ENCODE peak calls at places on chromosomes 11 and 22, in ten cellular contexts. W is AG04450, A is AG09309, I is PC-3, M is uterus, S is fibroblast of mammary gland, J is adrenal gland, L is Peyer's patch, R is psoas muscle, V is RWPE2. Q is an unnamed sample.
A peak's percentile ranks its signal among the peaks of the same experiment; 100 is the strongest.

GRCh38 chr22:46318576-46318975 is 16.9 kb upstream of the TRMU start:
- DNase-seq in W (no peak), A (no peak), I (no peak), M (no peak), S (no peak), J (no peak), L (peak; percentile 33), R (no peak), V (no peak), Q (no peak)

GRCh38 chr11:75499423-75500305 is 26.1 kb downstream of the GDPD5 start:
- DNase-seq in W (peak; percentile 86), A (peak; percentile 95), I (peak; percentile 94), M (peak; percentile 81), S (peak; percentile 98), J (peak; percentile 44), L (no peak), R (peak; percentile 72), V (no peak), Q (peak; percentile 55)

GRCh38 chr11:93560534-93560933 is 17.3 kb upstream of the SMCO4 start:
- DNase-seq in W (no peak), A (no peak), I (no peak), M (no peak), S (no peak), J (no peak), L (no peak), R (no peak), V (no peak), Q (no peak)

GRCh38 chr11:114288139-114288538 is 8.1 kb upstream of the NNMT start:
- DNase-seq in W (no peak), A (no peak), I (peak; percentile 85), M (no peak), S (no peak), J (no peak), L (no peak), R (no peak), V (no peak), Q (peak; percentile 61)

GRCh38 chr11:132982769-132983168 is 549.5 kb downstream of the OPCML start:
- DNase-seq in W (no peak), A (no peak), I (no peak), M (no peak), S (no peak), J (no peak), L (no peak), R (no peak), V (no peak), Q (no peak)

GRCh38 chr11:101127699-101128570 is 1.7 kb downstream of the PGR start:
- DNase-seq in W (no peak), A (no peak), I (no peak), M (peak; percentile 29), S (no peak), J (peak; percentile 60), L (peak; percentile 49), R (peak; percentile 19), V (peak; percentile 36), Q (no peak)

GRCh38 chr11:47896199-47896598 is 48.0 kb upstream of the NUP160 start:
- DNase-seq in W (no peak), A (no peak), I (no peak), M (no peak), S (no peak), J (no peak), L (no peak), R (no peak), V (no peak), Q (no peak)

GRCh38 chr11:75503531-75504099 is 22.1 kb downstream of the GDPD5 start:
- DNase-seq in W (no peak), A (no peak), I (no peak), M (no peak), S (no peak), J (no peak), L (no peak), R (no peak), V (no peak), Q (no peak)

GRCh38 chr11:66815646-66816045 is 27.6 kb upstream of the RCE1 start:
- DNase-seq in W (no peak), A (no peak), I (peak; percentile 93), M (no peak), S (peak; percentile 6), J (no peak), L (no peak), R (no peak), V (no peak), Q (no peak)

GRCh38 chr11:119751281-119752060 is 22.5 kb upstream of the NECTIN1 start:
- DNase-seq in W (no peak), A (no peak), I (no peak), M (no peak), S (no peak), J (no peak), L (no peak), R (no peak), V (no peak), Q (no peak)
- H3K4me3 ChIP-seq in W (no peak overlapping the region), A (no peak overlapping the region), I (no peak overlapping the region), M (no peak overlapping the region), S (no peak overlapping the region), J (no peak overlapping the region), L (no peak overlapping the region), R (no peak overlapping the region), V (no peak overlapping the region), Q (no peak overlapping the region)

GRCh38 chr11:110297082-110297725 is 790 bp upstream of the RDX start:
- DNase-seq in W (no peak), A (no peak), I (peak; percentile 80), M (no peak), S (peak; percentile 42), J (no peak), L (no peak), R (no peak), V (no peak), Q (peak; percentile 50)

GRCh38 chr11:110295487-110296225 is 758 bp downstream of the RDX start:
- DNase-seq in W (no peak), A (no peak), I (peak; percentile 53), M (peak; percentile 45), S (peak; percentile 31), J (peak; percentile 72), L (peak; percentile 59), R (peak; percentile 54), V (no peak), Q (no peak)

GRCh38 chr11:110295086-110295485 is 1.3 kb downstream of the RDX start:
- DNase-seq in W (no peak), A (no peak), I (no peak), M (no peak), S (no peak), J (no peak), L (no peak), R (no peak), V (no peak), Q (no peak)

GRCh38 chr11:110297726-110298297 is 1.4 kb upstream of the RDX start:
- DNase-seq in W (no peak), A (no peak), I (peak; percentile 48), M (no peak), S (no peak), J (peak; percentile 41), L (no peak), R (no peak), V (no peak), Q (no peak)

DNA sequence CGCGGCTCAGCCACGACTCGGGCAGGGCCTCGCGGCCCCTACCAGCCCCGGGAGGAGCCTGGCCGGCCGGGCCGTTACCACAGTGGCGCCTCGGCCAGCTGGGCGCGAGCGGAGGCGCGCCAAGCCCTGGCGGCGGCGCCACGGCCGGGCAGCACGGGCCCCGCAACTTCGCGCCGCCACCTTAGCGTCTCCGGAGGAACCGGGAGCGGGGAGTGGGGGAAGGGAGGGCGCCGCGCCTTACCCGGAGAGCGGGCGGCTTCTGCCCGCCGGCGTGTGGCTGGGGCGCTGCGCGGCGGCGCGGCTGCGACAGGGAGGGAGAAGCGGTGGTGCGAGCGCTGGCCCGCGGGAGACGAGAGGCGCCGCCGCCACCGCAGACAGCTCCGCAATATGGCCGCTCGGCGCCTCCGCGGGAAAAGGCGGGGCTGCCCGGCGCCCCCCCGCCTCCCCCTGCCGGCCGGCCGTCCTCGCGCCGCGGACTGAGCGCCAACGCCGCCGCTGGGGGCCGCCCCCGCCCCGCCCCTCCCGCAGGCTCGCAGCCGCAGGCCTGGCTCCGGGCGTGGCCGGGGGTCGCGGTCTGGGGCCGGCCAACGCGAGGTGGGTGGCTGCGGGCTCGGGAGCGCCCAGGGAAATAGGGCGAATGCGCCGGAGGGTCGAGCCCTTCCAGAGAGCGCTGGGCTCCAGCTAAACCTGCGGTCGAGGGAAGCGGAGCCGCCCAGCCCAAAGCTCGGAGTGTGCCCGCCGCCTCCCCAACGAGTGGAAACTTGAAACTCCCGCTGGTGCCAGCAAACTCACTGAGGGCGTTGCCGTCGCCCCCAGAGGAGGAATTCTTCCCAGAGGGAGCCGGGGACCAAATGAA is at the start of gene RDX:
- DNase-seq in W (peak; percentile 26), A (no peak), I (peak; percentile 88), M (peak; percentile 65), S (peak; percentile 65), J (peak; percentile 88), L (peak; percentile 64), R (peak; percentile 79), V (peak; percentile 90), Q (no peak)
- TF ChIP-seq CTCF in W (peak; percentile 7), A (no peak), I (no peak), M (peak; percentile 12), S (no peak), J (no peak), L (no peak), R (peak; percentile 29), V (peak; percentile 23), Q (peak; percentile 21)

GRCh38 chr11:8017894-8018741 is 31.0 kb downstream of the EIF3F start:
- DNase-seq in W (no peak), A (no peak), I (no peak), M (no peak), S (peak; percentile 38), J (peak; percentile 41), L (no peak), R (no peak), V (no peak), Q (no peak)
- H3K4me3 ChIP-seq in W (peak overlapping the region; percentile 70), A (no peak overlapping the region), I (peak overlapping the region; percentile 64), M (peak overlapping the region; percentile 70), S (peak overlapping the region; percentile 62), J (no peak overlapping the region), L (peak overlapping the region; percentile 71), R (peak overlapping the region; percentile 71), V (no peak overlapping the region), Q (no peak overlapping the region)

DNA sequence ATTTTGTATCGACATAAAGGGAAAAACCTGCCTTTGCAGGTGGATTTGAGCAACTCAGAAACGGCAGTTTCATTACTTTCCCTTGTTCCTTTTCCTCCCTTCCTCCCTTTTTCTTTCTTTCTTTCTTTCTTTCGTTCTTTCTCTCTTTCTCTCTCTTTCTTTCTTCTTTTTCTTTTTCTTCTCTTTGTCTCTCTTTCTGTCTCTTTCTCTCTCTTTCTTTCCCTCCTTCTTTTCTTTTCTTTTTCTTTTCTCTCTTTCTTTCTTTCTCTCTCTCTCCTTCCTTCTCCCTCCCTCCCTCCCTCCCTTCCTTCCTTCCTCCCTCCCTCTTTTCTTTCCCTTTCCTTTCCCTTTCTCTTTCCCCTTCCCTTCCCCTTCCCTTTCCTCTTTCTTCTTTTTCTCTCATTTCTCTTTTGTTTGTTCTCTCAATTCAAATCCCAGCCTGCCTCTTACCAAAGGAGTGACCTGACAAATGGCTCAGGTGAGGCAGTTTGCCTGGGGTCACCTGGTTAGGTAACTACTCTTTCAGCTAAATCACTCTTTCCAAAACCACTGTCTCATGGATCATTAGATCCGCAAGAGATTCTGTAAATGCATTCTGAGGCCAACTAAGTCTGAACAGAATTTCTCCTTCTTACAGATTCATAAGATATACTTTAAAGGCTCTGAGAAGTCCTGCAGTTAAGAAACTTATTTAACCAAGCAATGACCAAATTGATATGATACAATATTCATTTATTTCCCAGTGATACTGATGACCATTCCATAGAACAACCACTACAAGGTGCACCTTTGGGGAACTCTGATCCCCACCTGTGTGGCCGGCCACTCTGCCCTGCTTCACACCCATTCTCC is 75.3 kb downstream of the MYO18B start:
- DNase-seq in W (no peak), A (no peak), I (no peak), M (no peak), S (no peak), J (no peak), L (no peak), R (no peak), V (no peak), Q (no peak)
- TF ChIP-seq CTCF in W (no peak), A (no peak), I (no peak), M (no peak), S (no peak), J (no peak), L (no peak), R (no peak), V (no peak), Q (no peak)

Q was measured in LNCaP clone FGC.